ENCODE peak calls at places on chromosomes 16 and 17, in ten cellular contexts. K is astrocyte; M is tibial nerve; Y is endodermal cell; Z is esophagus squamous epithelium; L is Peyer's patch; D is CD4-positive, alpha-beta T cell; F is CD8-positive, alpha-beta T cell; A is left ventricle myocardium inferior; U is PC-3. N is an unnamed sample.
A peak's percentile ranks its signal among the peaks of the same experiment; 100 is the strongest.

GRCh38 chr16:28502290-28502689 is 4.3 kb downstream of the IL27 start:
- DNase-seq in L (no peak), A (no peak), F (no peak), K (no peak), M (no peak), U (no peak), Z (no peak), Y (no peak), D (no peak), N (no peak)

GRCh38 chr17:76515291-76515949 is 14.2 kb upstream of the RHBDF2 start:
- DNase-seq in Z (no peak), Y (no peak), M (peak; percentile 85), U (no peak), F (peak; percentile 92), K (peak; percentile 95), L (peak; percentile 82), D (peak; percentile 87), A (peak; percentile 56), N (peak; percentile 65)

GRCh38 chr16:76335187-76335974 is 58.2 kb downstream of the CNTNAP4 start:
- DNase-seq in K (no peak), A (no peak), D (no peak), Z (no peak), Y (peak; percentile 51), L (no peak), U (no peak), M (no peak), F (no peak), N (no peak)

GRCh38 chr16:88366704-88367047 is 16.1 kb upstream of the ZNF469 start:
- DNase-seq in L (no peak), U (no peak), M (no peak), A (no peak), F (no peak), K (no peak), Z (no peak), Y (no peak), D (no peak), N (no peak)

GRCh38 chr16:54246454-54246821 is 40.1 kb downstream of the IRX3 start:
- DNase-seq in Y (no peak), M (no peak), U (no peak), D (no peak), L (no peak), A (no peak), F (no peak), K (no peak), Z (no peak), N (no peak)

GRCh38 chr16:2784536-2785100 is 2.7 kb downstream of the PRSS33 start:
- DNase-seq in Y (peak; percentile 39), Z (no peak), K (no peak), F (no peak), D (no peak), A (no peak), U (no peak), M (no peak), L (no peak), N (no peak)

GRCh38 chr17:8631554-8631877 is 991 bp upstream of the MYH10 start:
- DNase-seq in Z (no peak), K (no peak), M (no peak), F (no peak), A (no peak), U (no peak), D (no peak), L (no peak), Y (no peak), N (no peak)

GRCh38 chr17:14803781-14804180 is 461.3 kb downstream of the PMP22 start:
- DNase-seq in M (no peak), A (no peak), D (no peak), Z (no peak), K (no peak), L (no peak), F (no peak), Y (no peak), U (no peak), N (no peak)

GRCh38 chr16:23836078-23836403 is 258 bp downstream of the PRKCB start:
- DNase-seq in F (no peak), D (no peak), K (no peak), A (no peak), U (no peak), Z (no peak), L (no peak), M (no peak), Y (no peak), N (no peak)

GRCh38 chr16:23838485-23839142 is 2.8 kb downstream of the PRKCB start:
- DNase-seq in A (no peak), Y (no peak), M (no peak), D (no peak), F (no peak), Z (no peak), U (no peak), K (no peak), L (no peak), N (no peak)

GRCh38 chr16:23835390-23836077 is at the start of gene PRKCB:
- DNase-seq in U (no peak), D (peak; percentile 80), L (peak; percentile 96), Z (peak; percentile 57), Y (peak; percentile 97), A (peak; percentile 70), F (peak; percentile 85), K (no peak), M (peak; percentile 46), N (no peak)

GRCh38 chr16:23837553-23838308 is 1.9 kb downstream of the PRKCB start:
- DNase-seq in K (no peak), U (no peak), Y (peak; percentile 53), M (no peak), Z (no peak), D (no peak), F (no peak), L (peak; percentile 47), A (no peak), N (no peak)

GRCh38 chr16:23836404-23837291 is 865 bp downstream of the PRKCB start:
- DNase-seq in L (peak; percentile 82), F (peak; percentile 74), A (peak; percentile 19), D (peak; percentile 42), U (no peak), M (no peak), Y (peak; percentile 82), Z (no peak), K (no peak), N (no peak)
- TF ChIP-seq CTCF in L (no peak), F (peak; percentile 50), A (no peak), D (peak; percentile 42), U (no peak), M (no peak), Y (peak; percentile 67), Z (no peak), K (no peak), N (no peak)

DNA sequence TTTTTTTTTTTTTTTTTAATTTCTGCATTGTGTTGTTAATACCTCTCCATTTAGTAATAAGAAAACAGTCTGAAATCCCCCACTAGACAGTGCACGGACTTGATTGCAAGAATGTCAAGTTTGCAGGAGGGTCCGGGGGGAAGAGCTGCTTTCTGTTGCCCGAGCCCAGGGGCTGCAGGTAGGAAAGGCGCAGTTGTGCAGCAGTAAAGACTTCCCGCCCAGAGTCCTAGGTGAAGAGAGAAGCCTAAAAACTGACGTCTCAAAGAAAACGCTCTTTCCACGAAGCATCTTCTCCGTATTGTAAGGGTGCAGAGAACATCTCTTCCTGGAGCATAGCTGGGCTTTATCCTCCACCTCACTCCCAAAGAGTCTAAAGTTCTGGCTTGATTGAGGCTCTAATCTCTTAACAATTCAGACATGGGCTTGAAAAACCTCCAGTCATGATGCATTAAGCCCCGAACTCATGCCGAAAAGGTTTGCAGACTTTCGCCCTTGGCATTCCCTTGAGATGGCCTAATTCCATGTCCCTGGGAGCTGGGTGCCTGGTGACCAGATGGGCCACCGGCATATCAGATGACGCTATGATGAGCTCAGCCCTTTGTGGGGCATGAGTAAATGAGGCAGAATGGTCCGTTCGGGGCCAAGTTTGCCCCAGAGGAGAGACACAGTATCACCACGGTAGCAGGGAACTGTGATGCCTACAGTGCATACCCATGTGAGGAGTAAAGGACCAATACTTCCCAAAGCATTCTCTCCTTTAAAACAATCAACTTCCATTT is 436.2 kb upstream of the ZFHX3 start:
- DNase-seq in D (no peak), L (no peak), Y (no peak), U (no peak), A (no peak), Z (no peak), M (no peak), F (no peak), K (no peak), N (no peak)
- H3K27me3 ChIP-seq in D (no peaks in the 10 kb centered on the region), L (no peaks in the 10 kb centered on the region), Y (peaks cover 3% of the 10 kb centered on the region), U (peaks cover 35% of the 10 kb centered on the region), A (peaks cover 46% of the 10 kb centered on the region), Z (no peaks in the 10 kb centered on the region), M (no peaks in the 10 kb centered on the region), F (no peaks in the 10 kb centered on the region), K (no peaks in the 10 kb centered on the region), N (no peaks in the 10 kb centered on the region)

GRCh38 chr16:30434852-30435251 is 5.0 kb upstream of the DCTPP1 start:
- DNase-seq in M (no peak), F (no peak), K (no peak), Y (no peak), U (no peak), Z (no peak), A (no peak), L (no peak), D (no peak), N (no peak)

GRCh38 chr16:30438835-30439234 is 6.8 kb downstream of the SEPHS2 start:
- DNase-seq in Z (no peak), F (no peak), A (no peak), D (no peak), M (no peak), K (no peak), U (no peak), Y (no peak), L (no peak), N (no peak)

GRCh38 chr16:30444231-30445148 is 1.2 kb downstream of the SEPHS2 start:
- DNase-seq in K (no peak), Z (no peak), D (no peak), Y (no peak), L (no peak), F (no peak), M (no peak), A (no peak), U (no peak), N (no peak)

GRCh38 chr16:30437511-30438046 is 7.7 kb upstream of the DCTPP1 start:
- DNase-seq in A (no peak), K (no peak), D (no peak), Z (no peak), F (no peak), M (no peak), U (peak; percentile 56), L (no peak), Y (peak; percentile 77), N (no peak)

GRCh38 chr16:30439720-30440348 is 5.8 kb downstream of the SEPHS2 start:
- DNase-seq in A (no peak), F (no peak), M (no peak), L (no peak), Z (no peak), Y (no peak), U (no peak), K (no peak), D (no peak), N (no peak)
- H3K27ac ChIP-seq in A (no peak overlapping the region), F (no peak overlapping the region), M (no peak overlapping the region), L (no peak overlapping the region), Z (no peak overlapping the region), Y (no peak overlapping the region), U (no peak overlapping the region), K (no peak overlapping the region), D (no peak overlapping the region), N (no peak overlapping the region)

DNA sequence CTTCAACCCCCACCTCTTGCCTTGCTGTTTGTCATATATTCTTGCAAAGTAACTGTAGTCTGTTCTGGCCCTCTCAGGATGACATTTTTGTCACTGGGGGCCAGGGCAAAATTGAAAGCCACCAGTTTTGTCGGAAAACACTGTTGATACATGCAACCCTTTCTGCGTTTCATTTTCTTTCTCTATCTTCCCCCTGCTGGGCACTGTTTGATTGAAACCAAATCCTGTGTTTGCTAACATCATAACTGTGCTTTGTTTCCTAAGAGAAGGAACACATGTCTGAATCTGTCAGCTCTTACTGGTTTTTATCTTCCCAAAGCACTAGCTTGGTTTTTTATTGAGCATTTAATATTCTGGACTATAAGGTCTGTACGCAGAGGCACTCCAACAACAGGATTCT is 11.7 kb upstream of the CPPED1 start:
- DNase-seq in Z (no peak), K (no peak), A (no peak), Y (no peak), U (no peak), F (no peak), M (no peak), D (no peak), L (no peak), N (no peak)
- TF ChIP-seq CTCF in Z (no peak), K (no peak), A (peak; percentile 17), Y (no peak), U (no peak), F (no peak), M (no peak), D (no peak), L (no peak), N (no peak)